ENCODE peak calls at places on chromosomes 1 and 21, in five cellular contexts. L is cardiac muscle cell, G is fibroblast of mammary gland, N is A549, M is foreskin fibroblast. H is an unnamed sample.

GRCh38 chr1:155900161-155900560 is 11.0 kb downstream of the RIT1 start:
- DNase-seq in G (no peak), N (no peak), M (no peak), L (no peak), H (no peak)

GRCh38 chr1:187839873-187840272 is 1011.1 kb downstream of the PLA2G4A start:
- DNase-seq in M (peak; percentile 15), N (no peak), G (no peak), L (no peak), H (no peak)

GRCh38 chr1:56360021-56360420 is 219.3 kb downstream of the PLPP3 start:
- DNase-seq in G (no peak), L (no peak), M (no peak), N (no peak), H (peak; percentile 23)

GRCh38 chr1:245201827-245202226 is 47.0 kb downstream of the KIF26B start:
- DNase-seq in G (no peak), N (no peak), L (no peak), M (no peak), H (no peak)

GRCh38 chr1:115314765-115315164 is 23.3 kb downstream of the NGF start:
- DNase-seq in M (peak; percentile 45), L (no peak), N (no peak), G (peak; percentile 52), H (no peak)

GRCh38 chr21:38773108-38774061 is 32.3 kb upstream of the ETS2 start:
- DNase-seq in L (no peak), M (peak; percentile 94), N (peak; percentile 49), G (peak; percentile 100), H (peak; percentile 91)

GRCh38 chr1:147808025-147808424 is 47.6 kb upstream of the GJA5 start:
- DNase-seq in M (peak; percentile 17), L (no peak), G (peak; percentile 20), N (no peak), H (no peak)

GRCh38 chr1:224703702-224704408 is 87.7 kb downstream of the CNIH3 start:
- DNase-seq in M (no peak), N (no peak), L (no peak), G (no peak), H (no peak)

GRCh38 chr21:45334591-45335081 is 46.9 kb upstream of the POFUT2 start:
- DNase-seq in N (no peak), G (no peak), L (no peak), M (no peak), H (no peak)

GRCh38 chr1:93899543-93900207 is 9.6 kb downstream of the GCLM start:
- DNase-seq in M (no peak), L (no peak), N (no peak), G (no peak), H (no peak)

GRCh38 chr1:151611288-151611790 is 511 bp upstream of the SNX27 start:
- DNase-seq in N (no peak), G (peak; percentile 85), M (peak; percentile 46), L (no peak), H (no peak)

GRCh38 chr1:56911539-56911938 is 54.3 kb downstream of the C8B start:
- DNase-seq in N (no peak), M (no peak), G (peak; percentile 87), L (no peak), H (no peak)

GRCh38 chr1:234260578-234260977 is 112.7 kb upstream of the COA6 start:
- DNase-seq in G (no peak), L (no peak), N (no peak), M (no peak), H (no peak)

GRCh38 chr1:65681101-65681500 is 111.6 kb upstream of the PDE4B start:
- DNase-seq in G (peak; percentile 59), L (no peak), M (peak; percentile 72), N (no peak), H (no peak)

GRCh38 chr1:115753371-115753770 is 15.1 kb downstream of the CASQ2 start:
- DNase-seq in N (no peak), M (no peak), L (no peak), G (no peak), H (no peak)

GRCh38 chr1:177227978-177228720 is 57.4 kb downstream of the BRINP2 start:
- DNase-seq in L (no peak), G (no peak), M (no peak), N (no peak), H (no peak)

GRCh38 chr1:196034080-196034706 is 574.0 kb downstream of the KCNT2 start:
- DNase-seq in M (no peak), L (no peak), G (no peak), N (no peak), H (no peak)

GRCh38 chr1:226649244-226649643 is 89.8 kb downstream of the ITPKB start:
- DNase-seq in M (no peak), G (no peak), L (no peak), N (no peak), H (no peak)

GRCh38 chr21:45284456-45284741 is 3.3 kb downstream of the POFUT2 start:
- DNase-seq in M (no peak), N (no peak), L (no peak), G (no peak), H (no peak)

GRCh38 chr1:156504062-156504813 is 3.7 kb upstream of the MEF2D start:
- DNase-seq in N (no peak), L (no peak), M (no peak), G (no peak), H (no peak)

GRCh38 chr1:201544710-201545109 is 5.8 kb downstream of the NAV1 start:
- DNase-seq in L (no peak), N (no peak), M (no peak), G (no peak), H (no peak)

GRCh38 chr1:234089396-234089795 is 184.9 kb downstream of the SLC35F3 start:
- DNase-seq in G (no peak), L (no peak), N (no peak), M (no peak), H (no peak)

GRCh38 chr1:25682059-25682601 is 65.5 kb downstream of the MAN1C1 start:
- DNase-seq in L (no peak), G (no peak), N (no peak), M (no peak), H (no peak)

GRCh38 chr1:214547747-214548146 is 3.7 kb downstream of the PTPN14 start:
- DNase-seq in G (no peak), N (no peak), L (no peak), M (no peak), H (no peak)

GRCh38 chr1:214548988-214549387 is 2.4 kb downstream of the PTPN14 start:
- DNase-seq in M (peak; percentile 64), N (no peak), G (peak; percentile 73), L (peak; percentile 49), H (no peak)

GRCh38 chr1:214546076-214546475 is 5.3 kb downstream of the PTPN14 start:
- DNase-seq in N (no peak), L (no peak), G (no peak), M (no peak), H (no peak)

GRCh38 chr1:214545293-214545692 is 6.1 kb downstream of the PTPN14 start:
- DNase-seq in G (no peak), N (no peak), M (no peak), L (no peak), H (no peak)

GRCh38 chr1:214546886-214547641 is 4.3 kb downstream of the PTPN14 start:
- DNase-seq in G (no peak), N (no peak), M (no peak), L (no peak), H (no peak)
- H3K4me3 ChIP-seq in G (no peak overlapping the region), N (no peak overlapping the region), M (no peak overlapping the region), L (no peak overlapping the region), H (peak overlapping the region; percentile 86)

GRCh38 chr1:205780335-205780734 is 5.1 kb upstream of the RAB29 start:
- DNase-seq in N (no peak), G (no peak), L (no peak), M (no peak), H (no peak)

GRCh38 chr1:205783904-205784303 is 8.6 kb upstream of the RAB29 start:
- DNase-seq in L (no peak), N (no peak), M (no peak), G (peak; percentile 85), H (no peak)

GRCh38 chr1:205786599-205786998 is 11.3 kb upstream of the RAB29 start:
- DNase-seq in M (no peak), N (no peak), G (no peak), L (no peak), H (no peak)

GRCh38 chr1:205787287-205787916 is 12.1 kb upstream of the RAB29 start:
- DNase-seq in G (no peak), N (no peak), L (no peak), M (no peak), H (no peak)

DNA sequence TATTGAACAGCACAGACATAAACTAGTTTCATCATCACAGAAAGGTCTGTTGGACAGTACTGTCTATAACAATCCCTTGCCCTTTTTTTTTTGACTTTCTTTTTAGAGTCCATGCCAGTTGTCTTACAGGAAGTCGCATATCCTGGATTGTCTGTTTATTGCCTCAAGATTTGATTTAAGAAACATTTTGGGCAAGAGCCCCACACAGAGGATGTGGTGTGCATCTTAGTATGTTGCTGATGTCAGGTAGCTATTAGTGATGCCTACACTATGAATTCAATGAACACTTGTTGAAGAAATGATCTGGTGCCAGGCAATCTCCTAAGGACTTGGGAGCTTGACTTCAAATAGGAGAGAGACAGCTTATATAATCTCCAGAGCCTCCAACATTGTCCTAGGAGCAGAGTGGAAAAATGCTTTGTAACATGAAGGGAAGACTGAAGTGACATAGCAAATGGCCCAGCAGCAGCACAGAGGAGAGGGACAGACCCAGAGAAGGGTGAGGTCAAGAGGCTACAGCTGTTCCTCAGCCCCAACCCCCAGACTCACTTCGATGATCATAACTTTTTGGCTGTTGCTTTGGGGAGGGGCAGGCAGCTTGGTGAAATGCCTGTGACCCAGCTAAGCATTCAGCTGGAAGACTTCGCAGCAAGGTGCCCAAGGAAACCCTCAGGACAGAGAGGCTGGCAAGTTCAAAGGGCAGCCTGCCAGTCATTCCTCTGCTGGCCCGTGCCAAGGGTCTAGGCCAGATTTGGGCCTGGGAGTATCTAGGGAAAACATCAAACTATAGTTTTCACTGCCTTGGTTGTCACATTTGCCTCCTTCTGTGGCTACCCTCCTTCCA is 7.6 kb upstream of the RAB29 start:
- DNase-seq in N (no peak), L (no peak), G (peak; percentile 7), M (no peak), H (no peak)
- TF ChIP-seq CTCF in N (no peak), L (no peak), G (no peak), M (no peak), H (no peak)

GRCh38 chr1:17520041-17520440 is 19.5 kb upstream of the ARHGEF10L start:
- DNase-seq in N (no peak), G (no peak), L (no peak), M (no peak), H (no peak)
- H3K4me3 ChIP-seq in N (no peak overlapping the region), G (no peak overlapping the region), L (no peak overlapping the region), M (no peak overlapping the region), H (no peak overlapping the region)

GRCh38 chr1:51941528-51941927 is 49.0 kb downstream of the RAB3B start:
- DNase-seq in M (no peak), G (peak; percentile 45), L (no peak), N (no peak), H (no peak)

GRCh38 chr1:51942281-51942680 is 48.2 kb downstream of the RAB3B start:
- DNase-seq in M (no peak), G (no peak), N (no peak), L (no peak), H (no peak)

GRCh38 chr1:51937112-51937511 is 53.4 kb downstream of the RAB3B start:
- DNase-seq in M (no peak), N (no peak), L (no peak), G (no peak), H (no peak)

DNA sequence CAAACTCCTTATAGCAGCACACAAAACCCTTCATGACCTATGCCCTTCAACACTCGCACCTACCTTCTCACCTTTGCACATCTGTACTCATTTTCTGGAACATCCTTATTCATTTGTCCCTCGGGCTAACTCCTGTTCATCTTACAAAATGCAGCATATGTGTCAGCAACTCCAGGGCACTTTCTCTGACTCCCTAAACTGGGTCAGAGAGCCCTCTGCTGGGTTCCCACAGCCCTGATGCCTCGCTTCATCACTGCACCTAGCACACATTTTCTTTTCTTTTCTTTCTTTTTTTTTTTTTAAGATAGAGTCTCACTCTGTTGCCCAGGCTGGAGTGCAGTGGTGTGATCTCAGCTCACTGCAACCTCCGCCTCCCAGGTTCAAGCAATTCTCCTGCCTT is 54.0 kb downstream of the RAB3B start:
- DNase-seq in N (no peak), L (no peak), M (peak; percentile 65), G (peak; percentile 49), H (no peak)
- TF ChIP-seq CTCF in N (no peak), L (peak; percentile 11), M (peak; percentile 41), G (peak; percentile 32), H (peak; percentile 39)